ENCODE peak calls at places on chromosomes 5 and 9, in nine cellular contexts. O, A, S, K, M, L, Y, Z and P are unnamed samples.

GRCh38 chr9:16103613-16104012 is 550.8 kb downstream of the CCDC171 start:
- DNase-seq in K (peak; percentile 24), Z (no peak), O (no peak), Y (no peak), S (no peak), M (no peak), A (peak; percentile 30), L (no peak), P (no peak)

GRCh38 chr5:30500513-30500912 is 693.0 kb upstream of the CDH6 start:
- DNase-seq in O (no peak), K (no peak), A (no peak), M (no peak), Y (no peak), L (no peak), Z (no peak), S (no peak), P (no peak)

GRCh38 chr9:121914017-121914595 is 179.0 kb downstream of the TTLL11 start:
- DNase-seq in O (no peak), M (no peak), K (no peak), Y (no peak), A (no peak), Z (no peak), L (no peak), S (no peak), P (no peak)

GRCh38 chr5:31563216-31563615 is 31.1 kb downstream of the C5orf22 start:
- DNase-seq in O (no peak), S (no peak), A (no peak), L (no peak), K (no peak), Y (no peak), Z (no peak), M (no peak), P (no peak)

GRCh38 chr5:96781734-96782064 is 26.0 kb downstream of the ERAP1 start:
- DNase-seq in Z (no peak), Y (no peak), A (no peak), O (no peak), S (no peak), M (no peak), K (peak; percentile 31), L (no peak), P (no peak)

GRCh38 chr5:9646843-9647242 is 16.7 kb upstream of the TAS2R1 start:
- DNase-seq in A (no peak), L (peak; percentile 79), M (no peak), Y (no peak), O (no peak), S (no peak), Z (no peak), K (no peak), P (no peak)

GRCh38 chr5:15615859-15616258 is 115.9 kb downstream of the FBXL7 start:
- DNase-seq in A (no peak), Y (no peak), Z (no peak), M (no peak), O (no peak), K (no peak), L (no peak), S (peak; percentile 64), P (no peak)

GRCh38 chr5:138903113-138903789 is 28.1 kb upstream of the LRRTM2 start:
- DNase-seq in K (no peak), O (no peak), L (no peak), A (no peak), S (peak; percentile 47), Z (no peak), Y (no peak), M (no peak), P (no peak)

GRCh38 chr5:73745806-73746205 is 119.8 kb downstream of the ARHGEF28 start:
- DNase-seq in O (no peak), A (no peak), M (no peak), L (peak; percentile 46), K (no peak), S (no peak), Z (no peak), Y (no peak), P (no peak)

GRCh38 chr9:18314321-18314720 is 159.6 kb upstream of the ADAMTSL1 start:
- DNase-seq in M (no peak), S (peak; percentile 44), K (no peak), A (no peak), L (no peak), Z (no peak), O (no peak), Y (no peak), P (no peak)

GRCh38 chr5:112640495-112640894 is 97.2 kb upstream of the APC start:
- DNase-seq in K (no peak), M (peak; percentile 20), L (no peak), A (no peak), Y (no peak), Z (no peak), S (no peak), O (no peak), P (no peak)
- H2AFZ ChIP-seq in K (no peak overlapping the region), M (peak overlapping the region; percentile 38), L (no peak overlapping the region), A (peak overlapping the region; percentile 92), Y (no peak overlapping the region), Z (no peak overlapping the region), S (no peak overlapping the region), O (no peak overlapping the region), P (no peak overlapping the region)

GRCh38 chr5:39199335-39199734 is 20.0 kb downstream of the FYB1 start:
- DNase-seq in A (no peak), S (peak; percentile 43), M (no peak), Z (no peak), L (no peak), K (no peak), Y (no peak), O (no peak), P (no peak)
- H3K27ac ChIP-seq in A (no peak overlapping the region), S (no peak overlapping the region), M (no peak overlapping the region), Z (no peak overlapping the region), L (no peak overlapping the region), K (no peak overlapping the region), Y (no peak overlapping the region), O (no peak overlapping the region), P (no peak overlapping the region)

GRCh38 chr5:54301852-54302251 is 8.5 kb downstream of the ARL15 start:
- DNase-seq in M (no peak), L (no peak), A (no peak), S (no peak), O (no peak), Z (no peak), Y (no peak), K (no peak), P (no peak)

GRCh38 chr5:54298947-54299346 is 11.4 kb downstream of the ARL15 start:
- DNase-seq in L (no peak), Y (no peak), M (no peak), Z (no peak), K (no peak), O (no peak), S (no peak), A (no peak), P (no peak)

GRCh38 chr5:54301215-54301614 is 9.2 kb downstream of the ARL15 start:
- DNase-seq in L (no peak), S (peak; percentile 38), K (no peak), Z (no peak), M (no peak), Y (no peak), O (no peak), A (no peak), P (no peak)

GRCh38 chr5:54304031-54304430 is 6.3 kb downstream of the ARL15 start:
- DNase-seq in S (no peak), O (no peak), A (no peak), Y (no peak), M (no peak), K (no peak), Z (no peak), L (no peak), P (no peak)

DNA sequence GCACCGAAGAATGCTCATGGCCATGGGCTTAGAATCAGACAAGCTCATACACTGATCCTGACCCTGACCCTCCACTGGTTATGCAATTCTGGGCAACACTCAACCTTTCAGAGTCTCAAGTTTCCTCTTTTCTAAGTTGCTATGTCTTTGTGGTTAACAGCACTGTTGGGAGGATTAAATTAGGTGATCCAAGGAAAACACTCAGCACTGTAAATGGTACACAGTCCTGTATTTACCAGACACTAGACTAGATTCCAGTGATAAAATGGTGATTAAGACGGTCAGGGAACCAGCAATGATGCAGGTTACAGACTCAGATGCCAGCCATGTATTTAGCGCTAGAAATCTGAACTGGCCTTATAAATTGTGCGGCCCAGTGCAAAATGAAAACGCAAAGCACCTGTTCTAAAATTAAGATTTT is 8.1 kb downstream of the ARL15 start:
- DNase-seq in S (peak; percentile 27), Z (no peak), K (no peak), O (no peak), L (no peak), Y (no peak), A (no peak), M (no peak), P (no peak)
- TF ChIP-seq EZH2phosphoT487 in S (no peak), Z (no peak), K (no peak), O (no peak), L (no peak), Y (no peak), A (no peak), M (no peak), P (no peak)

GRCh38 chr9:89317282-89317681 is 1.0 kb upstream of the SECISBP2 start:
- DNase-seq in Z (no peak), Y (no peak), M (peak; percentile 7), A (no peak), L (no peak), K (no peak), O (peak; percentile 28), S (no peak), P (no peak)

GRCh38 chr9:89323257-89323841 is 5.0 kb downstream of the SECISBP2 start:
- DNase-seq in O (no peak), S (no peak), A (no peak), K (peak; percentile 33), M (no peak), Y (peak; percentile 32), Z (no peak), L (no peak), P (no peak)

GRCh38 chr9:89318123-89319014 is at the start of gene SECISBP2:
- DNase-seq in A (peak; percentile 97), O (peak; percentile 95), K (peak; percentile 97), Y (peak; percentile 94), M (peak; percentile 97), L (peak; percentile 91), Z (peak; percentile 87), S (peak; percentile 98), P (peak; percentile 95)

GRCh38 chr9:89315482-89315881 is 2.8 kb upstream of the SECISBP2 start:
- DNase-seq in A (no peak), Y (no peak), S (no peak), L (no peak), K (no peak), O (no peak), M (no peak), Z (no peak), P (no peak)

DNA sequence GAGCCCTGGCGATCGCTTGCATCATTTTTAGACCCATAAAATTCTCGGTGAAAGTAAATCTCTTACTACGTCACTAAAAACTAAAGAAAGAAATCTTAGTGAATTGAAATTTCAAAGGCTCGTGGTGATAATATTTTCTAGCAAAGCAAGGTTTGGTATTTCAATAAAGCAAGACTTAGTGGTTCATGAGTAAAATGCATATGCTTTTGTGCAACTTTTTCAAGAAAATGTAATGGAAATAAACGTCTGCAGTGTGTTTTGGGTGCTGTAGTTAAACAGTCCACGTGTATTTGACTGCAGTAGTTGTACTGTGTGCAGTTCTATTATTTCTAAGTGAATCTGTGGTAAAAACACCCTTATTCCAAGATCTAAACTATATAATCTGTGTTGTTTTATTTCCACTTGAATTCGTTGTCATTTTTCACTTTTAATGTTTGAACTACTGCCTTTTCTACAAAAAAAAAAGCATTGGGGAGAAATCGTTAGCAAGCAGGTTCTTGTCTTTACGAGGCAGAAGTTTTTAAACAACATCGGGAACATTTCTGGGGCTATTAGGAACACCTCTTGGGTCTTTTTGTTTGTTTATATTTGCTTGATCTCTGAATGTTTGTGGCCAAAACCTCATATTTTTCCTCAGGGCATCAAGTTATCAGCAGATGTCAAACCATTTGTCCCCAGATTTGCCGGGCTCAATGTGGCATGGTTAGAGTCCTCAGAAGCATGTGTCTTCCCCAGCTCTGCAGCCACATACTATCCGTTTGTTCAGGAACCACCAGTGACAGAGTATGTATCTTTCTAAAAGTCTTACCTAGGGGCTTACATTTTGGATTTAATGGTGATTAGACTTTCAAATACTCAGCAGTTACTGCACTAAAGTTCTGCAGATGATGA is 960 bp downstream of the SECISBP2 start:
- DNase-seq in L (no peak), A (no peak), M (no peak), S (peak; percentile 20), Z (no peak), O (peak; percentile 30), K (no peak), Y (peak; percentile 40), P (no peak)
- H2AFZ ChIP-seq in L (peak overlapping the region; percentile 39), A (peak overlapping the region; percentile 4), M (no peak overlapping the region), S (peak overlapping the region; percentile 57), Z (no peak overlapping the region), O (peak overlapping the region; percentile 18), K (no peak overlapping the region), Y (peak overlapping the region; percentile 47), P (peak overlapping the region; percentile 35)